ENCODE peak calls at places on chromosomes 2 and 18, in eight cellular contexts. One of them, this sample, is unnamed.

GRCh38 chr2:19677825-19678518 is 223.8 kb downstream of the TTC32 start:
- DNase-seq in Caco-2: no peak
- DNase-seq in fibroblast of pulmonary artery: no peak
- DNase-seq in MM.1S: no peak
- DNase-seq in CD4-positive, CD25-positive, alpha-beta regulatory T cell: no peak
- DNase-seq in endodermal cell: no peak
- DNase-seq in ascending aorta: no peak
- DNase-seq in lower lobe of right lung: no peak
- DNase-seq in this sample: no peak

GRCh38 chr2:99643824-99644787 is 154.3 kb upstream of the REV1 start:
- DNase-seq in Caco-2: no peak
- DNase-seq in fibroblast of pulmonary artery: peak; percentile 16
- DNase-seq in MM.1S: no peak
- DNase-seq in CD4-positive, CD25-positive, alpha-beta regulatory T cell: no peak
- DNase-seq in lower lobe of right lung: no peak
- DNase-seq in endodermal cell: no peak
- DNase-seq in ascending aorta: no peak
- DNase-seq in this sample: peak; percentile 59

GRCh38 chr2:4675295-4675694 is 971.9 kb downstream of the DCDC2C start:
- DNase-seq in lower lobe of right lung: no peak
- DNase-seq in ascending aorta: no peak
- DNase-seq in fibroblast of pulmonary artery: no peak
- DNase-seq in Caco-2: no peak
- DNase-seq in endodermal cell: no peak
- DNase-seq in MM.1S: no peak
- DNase-seq in CD4-positive, CD25-positive, alpha-beta regulatory T cell: no peak
- DNase-seq in this sample: no peak

GRCh38 chr2:56132138-56132537 is 51.7 kb upstream of the CCDC85A start:
- DNase-seq in ascending aorta: no peak
- DNase-seq in Caco-2: no peak
- DNase-seq in lower lobe of right lung: no peak
- DNase-seq in endodermal cell: no peak
- DNase-seq in fibroblast of pulmonary artery: peak; percentile 77
- DNase-seq in CD4-positive, CD25-positive, alpha-beta regulatory T cell: no peak
- DNase-seq in MM.1S: peak; percentile 56
- DNase-seq in this sample: no peak

GRCh38 chr2:177075254-177075653 is 137.3 kb upstream of the HNRNPA3 start:
- DNase-seq in Caco-2: no peak
- DNase-seq in lower lobe of right lung: no peak
- DNase-seq in endodermal cell: no peak
- DNase-seq in MM.1S: no peak
- DNase-seq in CD4-positive, CD25-positive, alpha-beta regulatory T cell: no peak
- DNase-seq in fibroblast of pulmonary artery: no peak
- DNase-seq in ascending aorta: no peak
- DNase-seq in this sample: no peak

GRCh38 chr2:200257570-200257969 is 48.9 kb upstream of the SPATS2L start:
- DNase-seq in endodermal cell: no peak
- DNase-seq in lower lobe of right lung: no peak
- DNase-seq in Caco-2: no peak
- DNase-seq in fibroblast of pulmonary artery: no peak
- DNase-seq in MM.1S: no peak
- DNase-seq in ascending aorta: no peak
- DNase-seq in CD4-positive, CD25-positive, alpha-beta regulatory T cell: no peak
- DNase-seq in this sample: no peak

GRCh38 chr2:120204022-120204405 is 19.2 kb downstream of the TMEM185B start:
- DNase-seq in endodermal cell: peak; percentile 63
- DNase-seq in Caco-2: peak; percentile 41
- DNase-seq in MM.1S: no peak
- DNase-seq in CD4-positive, CD25-positive, alpha-beta regulatory T cell: no peak
- DNase-seq in fibroblast of pulmonary artery: no peak
- DNase-seq in ascending aorta: no peak
- DNase-seq in lower lobe of right lung: no peak
- DNase-seq in this sample: no peak

GRCh38 chr2:234979204-234980167 is 27.7 kb downstream of the SH3BP4 start:
- DNase-seq in MM.1S: no peak
- DNase-seq in ascending aorta: no peak
- DNase-seq in Caco-2: no peak
- DNase-seq in endodermal cell: no peak
- DNase-seq in CD4-positive, CD25-positive, alpha-beta regulatory T cell: no peak
- DNase-seq in lower lobe of right lung: no peak
- DNase-seq in fibroblast of pulmonary artery: peak; percentile 72
- DNase-seq in this sample: no peak

GRCh38 chr2:139259422-139260051 is 479.3 kb upstream of the NXPH2 start:
- DNase-seq in Caco-2: no peak
- DNase-seq in ascending aorta: no peak
- DNase-seq in endodermal cell: no peak
- DNase-seq in fibroblast of pulmonary artery: no peak
- DNase-seq in MM.1S: no peak
- DNase-seq in lower lobe of right lung: no peak
- DNase-seq in CD4-positive, CD25-positive, alpha-beta regulatory T cell: no peak
- DNase-seq in this sample: no peak

GRCh38 chr2:137208361-137208973 is 443.1 kb downstream of the THSD7B start:
- DNase-seq in Caco-2: peak; percentile 75
- DNase-seq in lower lobe of right lung: no peak
- DNase-seq in MM.1S: no peak
- DNase-seq in CD4-positive, CD25-positive, alpha-beta regulatory T cell: no peak
- DNase-seq in endodermal cell: no peak
- DNase-seq in ascending aorta: no peak
- DNase-seq in fibroblast of pulmonary artery: peak; percentile 11
- DNase-seq in this sample: peak; percentile 12

GRCh38 chr18:35703043-35703688 is 121.6 kb downstream of the GALNT1 start:
- DNase-seq in CD4-positive, CD25-positive, alpha-beta regulatory T cell: no peak
- DNase-seq in ascending aorta: no peak
- DNase-seq in lower lobe of right lung: no peak
- DNase-seq in Caco-2: no peak
- DNase-seq in MM.1S: no peak
- DNase-seq in fibroblast of pulmonary artery: peak; percentile 6
- DNase-seq in endodermal cell: no peak
- DNase-seq in this sample: no peak

GRCh38 chr2:45992746-45993475 is 304.3 kb upstream of the EPAS1 start:
- DNase-seq in CD4-positive, CD25-positive, alpha-beta regulatory T cell: no peak
- DNase-seq in endodermal cell: no peak
- DNase-seq in fibroblast of pulmonary artery: no peak
- DNase-seq in lower lobe of right lung: no peak
- DNase-seq in ascending aorta: no peak
- DNase-seq in Caco-2: no peak
- DNase-seq in MM.1S: no peak
- DNase-seq in this sample: no peak

GRCh38 chr2:45992021-45992745 is 305.0 kb upstream of the EPAS1 start:
- DNase-seq in CD4-positive, CD25-positive, alpha-beta regulatory T cell: no peak
- DNase-seq in Caco-2: no peak
- DNase-seq in ascending aorta: peak; percentile 90
- DNase-seq in MM.1S: no peak
- DNase-seq in endodermal cell: no peak
- DNase-seq in fibroblast of pulmonary artery: peak; percentile 73
- DNase-seq in lower lobe of right lung: peak; percentile 61
- DNase-seq in this sample: peak; percentile 96

GRCh38 chr2:45994060-45994459 is 303.1 kb upstream of the EPAS1 start:
- DNase-seq in ascending aorta: no peak
- DNase-seq in Caco-2: no peak
- DNase-seq in endodermal cell: no peak
- DNase-seq in lower lobe of right lung: no peak
- DNase-seq in MM.1S: no peak
- DNase-seq in fibroblast of pulmonary artery: no peak
- DNase-seq in CD4-positive, CD25-positive, alpha-beta regulatory T cell: no peak
- DNase-seq in this sample: no peak

GRCh38 chr2:45990131-45990530 is 307.1 kb upstream of the EPAS1 start:
- DNase-seq in MM.1S: no peak
- DNase-seq in Caco-2: no peak
- DNase-seq in CD4-positive, CD25-positive, alpha-beta regulatory T cell: no peak
- DNase-seq in endodermal cell: no peak
- DNase-seq in lower lobe of right lung: no peak
- DNase-seq in ascending aorta: no peak
- DNase-seq in fibroblast of pulmonary artery: no peak
- DNase-seq in this sample: no peak

DNA sequence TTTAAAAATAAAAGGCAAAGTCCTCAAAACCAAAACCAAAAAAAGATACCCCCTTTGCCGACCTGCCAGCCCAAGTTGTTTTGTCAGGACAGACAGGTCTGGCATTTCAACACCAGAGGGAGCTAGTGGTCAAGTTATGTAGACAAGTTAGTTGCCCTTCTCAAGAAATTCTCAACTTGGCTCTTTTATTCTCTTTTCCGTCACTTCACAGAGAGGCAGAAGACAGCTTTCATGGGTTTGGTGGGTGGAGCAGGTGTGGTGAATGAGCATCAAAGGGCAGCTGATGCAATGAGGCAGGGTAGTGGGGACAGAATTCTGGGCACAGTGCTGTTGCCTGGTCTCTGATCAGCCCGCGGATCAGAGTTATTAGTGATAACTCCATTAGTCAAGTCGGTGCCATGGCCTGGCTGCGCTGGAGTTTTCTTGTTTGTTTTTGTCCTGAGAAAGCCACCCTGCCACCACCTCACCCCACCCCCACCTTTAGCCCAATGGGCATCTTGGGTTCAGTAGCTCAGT is 303.7 kb upstream of the EPAS1 start:
- DNase-seq in Caco-2: peak; percentile 71
- DNase-seq in lower lobe of right lung: no peak
- DNase-seq in endodermal cell: peak; percentile 89
- DNase-seq in MM.1S: peak; percentile 86
- DNase-seq in ascending aorta: peak; percentile 83
- DNase-seq in CD4-positive, CD25-positive, alpha-beta regulatory T cell: peak; percentile 36
- DNase-seq in fibroblast of pulmonary artery: peak; percentile 92
- DNase-seq in this sample: peak; percentile 56
- H3K4me3 ChIP-seq in Caco-2: no peak overlapping the region
- H3K4me3 ChIP-seq in lower lobe of right lung: no peak overlapping the region
- H3K4me3 ChIP-seq in endodermal cell: no peak overlapping the region
- H3K4me3 ChIP-seq in MM.1S: no peak overlapping the region
- H3K4me3 ChIP-seq in ascending aorta: no peak overlapping the region
- H3K4me3 ChIP-seq in CD4-positive, CD25-positive, alpha-beta regulatory T cell: no peak overlapping the region
- H3K4me3 ChIP-seq in fibroblast of pulmonary artery: no peak overlapping the region
- H3K4me3 ChIP-seq in this sample: no peak overlapping the region

GRCh38 chr2:207334309-207334630 is 168.5 kb upstream of the KLF7 start:
- DNase-seq in MM.1S: no peak
- DNase-seq in endodermal cell: no peak
- DNase-seq in fibroblast of pulmonary artery: no peak
- DNase-seq in Caco-2: no peak
- DNase-seq in CD4-positive, CD25-positive, alpha-beta regulatory T cell: no peak
- DNase-seq in lower lobe of right lung: no peak
- DNase-seq in ascending aorta: no peak
- DNase-seq in this sample: no peak
- H3K4me3 ChIP-seq in MM.1S: no peak overlapping the region
- H3K4me3 ChIP-seq in endodermal cell: no peak overlapping the region
- H3K4me3 ChIP-seq in fibroblast of pulmonary artery: peak overlapping the region; percentile 44
- H3K4me3 ChIP-seq in Caco-2: no peak overlapping the region
- H3K4me3 ChIP-seq in CD4-positive, CD25-positive, alpha-beta regulatory T cell: peak overlapping the region; percentile 28
- H3K4me3 ChIP-seq in lower lobe of right lung: peak overlapping the region; percentile 36
- H3K4me3 ChIP-seq in ascending aorta: peak overlapping the region; percentile 32
- H3K4me3 ChIP-seq in this sample: peak overlapping the region; percentile 25

GRCh38 chr2:46702537-46702936 is 213.1 kb downstream of the MCFD2 start:
- DNase-seq in Caco-2: no peak
- DNase-seq in MM.1S: no peak
- DNase-seq in ascending aorta: no peak
- DNase-seq in CD4-positive, CD25-positive, alpha-beta regulatory T cell: no peak
- DNase-seq in lower lobe of right lung: no peak
- DNase-seq in endodermal cell: no peak
- DNase-seq in fibroblast of pulmonary artery: no peak
- DNase-seq in this sample: no peak

GRCh38 chr2:46705663-46706062 is 209.9 kb downstream of the MCFD2 start:
- DNase-seq in endodermal cell: no peak
- DNase-seq in fibroblast of pulmonary artery: no peak
- DNase-seq in Caco-2: no peak
- DNase-seq in lower lobe of right lung: no peak
- DNase-seq in MM.1S: no peak
- DNase-seq in ascending aorta: no peak
- DNase-seq in CD4-positive, CD25-positive, alpha-beta regulatory T cell: no peak
- DNase-seq in this sample: no peak

GRCh38 chr2:46706264-46706983 is 209.2 kb downstream of the MCFD2 start:
- DNase-seq in CD4-positive, CD25-positive, alpha-beta regulatory T cell: no peak
- DNase-seq in fibroblast of pulmonary artery: no peak
- DNase-seq in MM.1S: no peak
- DNase-seq in lower lobe of right lung: no peak
- DNase-seq in ascending aorta: no peak
- DNase-seq in endodermal cell: no peak
- DNase-seq in Caco-2: no peak
- DNase-seq in this sample: no peak

GRCh38 chr2:46703588-46703987 is 212.0 kb downstream of the MCFD2 start:
- DNase-seq in lower lobe of right lung: no peak
- DNase-seq in ascending aorta: no peak
- DNase-seq in endodermal cell: no peak
- DNase-seq in Caco-2: no peak
- DNase-seq in CD4-positive, CD25-positive, alpha-beta regulatory T cell: no peak
- DNase-seq in fibroblast of pulmonary artery: no peak
- DNase-seq in MM.1S: no peak
- DNase-seq in this sample: no peak

DNA sequence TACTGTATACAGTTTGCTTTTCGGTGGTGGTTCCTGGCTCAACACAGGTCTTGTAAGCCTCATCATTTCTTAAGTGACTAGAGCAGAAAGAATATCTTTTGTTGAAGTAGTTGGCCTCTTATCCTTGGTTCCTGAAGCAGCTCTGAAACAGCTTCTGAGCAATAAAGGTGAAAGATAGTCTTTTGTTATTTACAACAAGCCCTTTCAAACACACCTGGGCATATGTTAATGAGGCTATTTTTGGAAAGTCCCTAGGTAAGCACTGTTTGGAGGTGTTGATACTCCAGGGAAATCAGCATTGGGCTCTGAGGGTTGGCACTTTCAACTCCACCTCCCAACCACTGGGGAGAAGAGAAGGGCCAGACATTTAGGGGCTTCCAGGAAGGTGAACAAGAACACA is 211.0 kb downstream of the MCFD2 start:
- DNase-seq in ascending aorta: no peak
- DNase-seq in fibroblast of pulmonary artery: no peak
- DNase-seq in MM.1S: no peak
- DNase-seq in CD4-positive, CD25-positive, alpha-beta regulatory T cell: no peak
- DNase-seq in lower lobe of right lung: no peak
- DNase-seq in endodermal cell: peak; percentile 76
- DNase-seq in Caco-2: no peak
- DNase-seq in this sample: no peak
- H3K4me3 ChIP-seq in ascending aorta: no peak overlapping the region
- H3K4me3 ChIP-seq in fibroblast of pulmonary artery: no peak overlapping the region
- H3K4me3 ChIP-seq in MM.1S: no peak overlapping the region
- H3K4me3 ChIP-seq in CD4-positive, CD25-positive, alpha-beta regulatory T cell: no peak overlapping the region
- H3K4me3 ChIP-seq in lower lobe of right lung: no peak overlapping the region
- H3K4me3 ChIP-seq in endodermal cell: no peak overlapping the region
- H3K4me3 ChIP-seq in Caco-2: no peak overlapping the region
- H3K4me3 ChIP-seq in this sample: no peak overlapping the region

GRCh38 chr18:62325806-62326645 is 916 bp downstream of the TNFRSF11A start:
- DNase-seq in MM.1S: peak; percentile 27
- DNase-seq in endodermal cell: peak; percentile 72
- DNase-seq in fibroblast of pulmonary artery: peak; percentile 16
- DNase-seq in Caco-2: no peak
- DNase-seq in lower lobe of right lung: no peak
- DNase-seq in CD4-positive, CD25-positive, alpha-beta regulatory T cell: no peak
- DNase-seq in ascending aorta: no peak
- DNase-seq in this sample: no peak

GRCh38 chr18:62324917-62325805 is at the start of gene TNFRSF11A:
- DNase-seq in Caco-2: no peak
- DNase-seq in MM.1S: peak; percentile 52
- DNase-seq in CD4-positive, CD25-positive, alpha-beta regulatory T cell: peak; percentile 49
- DNase-seq in endodermal cell: peak; percentile 93
- DNase-seq in fibroblast of pulmonary artery: no peak
- DNase-seq in ascending aorta: no peak
- DNase-seq in lower lobe of right lung: peak; percentile 61
- DNase-seq in this sample: peak; percentile 37

GRCh38 chr18:62327977-62328376 is 2.9 kb downstream of the TNFRSF11A start:
- DNase-seq in fibroblast of pulmonary artery: no peak
- DNase-seq in lower lobe of right lung: no peak
- DNase-seq in CD4-positive, CD25-positive, alpha-beta regulatory T cell: no peak
- DNase-seq in Caco-2: no peak
- DNase-seq in endodermal cell: no peak
- DNase-seq in MM.1S: no peak
- DNase-seq in ascending aorta: no peak
- DNase-seq in this sample: no peak

GRCh38 chr18:62328775-62329525 is 3.8 kb downstream of the TNFRSF11A start:
- DNase-seq in endodermal cell: no peak
- DNase-seq in Caco-2: no peak
- DNase-seq in CD4-positive, CD25-positive, alpha-beta regulatory T cell: no peak
- DNase-seq in fibroblast of pulmonary artery: no peak
- DNase-seq in ascending aorta: no peak
- DNase-seq in lower lobe of right lung: no peak
- DNase-seq in MM.1S: no peak
- DNase-seq in this sample: no peak

GRCh38 chr18:62326646-62327348 is 1.7 kb downstream of the TNFRSF11A start:
- DNase-seq in ascending aorta: no peak
- DNase-seq in CD4-positive, CD25-positive, alpha-beta regulatory T cell: no peak
- DNase-seq in MM.1S: no peak
- DNase-seq in Caco-2: no peak
- DNase-seq in lower lobe of right lung: no peak
- DNase-seq in fibroblast of pulmonary artery: no peak
- DNase-seq in endodermal cell: peak; percentile 65
- DNase-seq in this sample: no peak
- H3K4me3 ChIP-seq in ascending aorta: peak overlapping the region; percentile 51
- H3K4me3 ChIP-seq in CD4-positive, CD25-positive, alpha-beta regulatory T cell: peak overlapping the region; percentile 69
- H3K4me3 ChIP-seq in MM.1S: peak overlapping the region; percentile 58
- H3K4me3 ChIP-seq in Caco-2: no peak overlapping the region
- H3K4me3 ChIP-seq in lower lobe of right lung: peak overlapping the region; percentile 58
- H3K4me3 ChIP-seq in fibroblast of pulmonary artery: no peak overlapping the region
- H3K4me3 ChIP-seq in endodermal cell: peak overlapping the region; percentile 90
- H3K4me3 ChIP-seq in this sample: no peak overlapping the region